ENCODE peak calls at places on chromosome 19, in nine cellular contexts. Z is GM06990, P is transverse colon, I is neural progenitor cell, V is kidney epithelial cell, L is upper lobe of left lung, Y is endothelial cell of umbilical vein, G is stomach, B is tibial artery. A is an unnamed sample.

GRCh38 chr19:46009530-46010510 is 13.0 kb downstream of the PGLYRP1 start:
- DNase-seq in Z (peak), P (peak), I (peak), V (no peak), L (no peak), Y (peak), G (peak), B (peak), A (peak)

GRCh38 chr19:28010656-28011055 is 1202.3 kb downstream of the UQCRFS1 start:
- DNase-seq in Z (no peak), P (no peak), I (no peak), V (no peak), L (no peak), Y (no peak), G (peak), B (no peak), A (no peak)

GRCh38 chr19:32767951-32768679 is 48.5 kb downstream of the TDRD12 start:
- DNase-seq in Z (no peak), P (no peak), I (no peak), V (no peak), L (no peak), Y (no peak), G (no peak), B (no peak), A (no peak)

GRCh38 chr19:10812902-10813404 is 23.1 kb downstream of the TMED1 start:
- DNase-seq in Z (no peak), P (peak), I (no peak), V (peak), L (no peak), Y (peak), G (peak), B (peak), A (peak)

GRCh38 chr19:35213678-35214632 is 14.6 kb downstream of the FAM187B start:
- DNase-seq in Z (peak), P (peak), I (no peak), V (no peak), L (peak), Y (peak), G (peak), B (peak), A (peak)

GRCh38 chr19:46603752-46604241 is 2.7 kb downstream of the CALM3 start:
- DNase-seq in Z (no peak), P (no peak), I (no peak), V (no peak), L (no peak), Y (no peak), G (no peak), B (no peak), A (no peak)

GRCh38 chr19:7512400-7512851 is 3.5 kb upstream of the ZNF358 start:
- DNase-seq in Z (no peak), P (no peak), I (peak), V (no peak), L (no peak), Y (no peak), G (no peak), B (no peak), A (no peak)

GRCh38 chr19:40632311-40633036 is 31.3 kb downstream of the LTBP4 start:
- DNase-seq in Z (no peak), P (no peak), I (peak), V (no peak), L (no peak), Y (no peak), G (no peak), B (no peak), A (no peak)

GRCh38 chr19:11069451-11070009 is 19.7 kb upstream of the LDLR start:
- DNase-seq in Z (no peak), P (no peak), I (no peak), V (no peak), L (no peak), Y (no peak), G (no peak), B (no peak), A (peak)

GRCh38 chr19:17324357-17325114 is 10.1 kb downstream of the ANO8 start:
- DNase-seq in Z (no peak), P (no peak), I (no peak), V (no peak), L (no peak), Y (no peak), G (no peak), B (no peak), A (no peak)

GRCh38 chr19:29560313-29561075 is 34.7 kb downstream of the VSTM2B start:
- DNase-seq in Z (no peak), P (no peak), I (no peak), V (no peak), L (no peak), Y (no peak), G (no peak), B (no peak), A (no peak)

GRCh38 chr19:29563688-29564087 is 37.9 kb downstream of the VSTM2B start:
- DNase-seq in Z (no peak), P (no peak), I (no peak), V (no peak), L (no peak), Y (no peak), G (no peak), B (no peak), A (no peak)

GRCh38 chr19:29562299-29563297 is 36.8 kb downstream of the VSTM2B start:
- DNase-seq in Z (no peak), P (no peak), I (no peak), V (no peak), L (no peak), Y (no peak), G (no peak), B (no peak), A (no peak)

GRCh38 chr19:29561601-29562000 is 35.8 kb downstream of the VSTM2B start:
- DNase-seq in Z (no peak), P (no peak), I (no peak), V (no peak), L (no peak), Y (no peak), G (no peak), B (no peak), A (no peak)

DNA sequence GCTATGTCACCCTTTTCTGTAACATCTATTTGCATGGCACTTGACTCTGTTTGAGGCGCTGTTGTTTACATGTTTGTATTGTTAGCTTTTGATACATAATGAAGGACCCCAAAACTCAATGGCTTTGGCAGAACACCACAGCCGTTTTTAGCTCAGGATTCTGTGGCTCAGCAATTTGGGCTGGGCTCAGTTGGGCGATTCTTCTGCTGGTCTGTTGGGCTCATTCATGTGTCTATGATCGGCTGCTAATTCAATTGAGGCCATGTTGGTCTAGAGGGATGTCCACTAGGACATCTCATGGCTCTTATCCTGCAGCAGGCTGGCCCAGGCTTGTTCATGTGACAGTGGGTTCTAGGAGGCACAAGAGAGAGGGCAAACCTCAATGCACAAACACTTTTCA is 33.9 kb downstream of the VSTM2B start:
- DNase-seq in Z (no peak), P (no peak), I (no peak), V (no peak), L (no peak), Y (no peak), G (no peak), B (no peak), A (no peak)
- TF ChIP-seq CTCF in Z (no peak), P (no peak), I (no peak), V (no peak), L (no peak), Y (no peak), G (no peak), B (no peak), A (no peak)

DNA sequence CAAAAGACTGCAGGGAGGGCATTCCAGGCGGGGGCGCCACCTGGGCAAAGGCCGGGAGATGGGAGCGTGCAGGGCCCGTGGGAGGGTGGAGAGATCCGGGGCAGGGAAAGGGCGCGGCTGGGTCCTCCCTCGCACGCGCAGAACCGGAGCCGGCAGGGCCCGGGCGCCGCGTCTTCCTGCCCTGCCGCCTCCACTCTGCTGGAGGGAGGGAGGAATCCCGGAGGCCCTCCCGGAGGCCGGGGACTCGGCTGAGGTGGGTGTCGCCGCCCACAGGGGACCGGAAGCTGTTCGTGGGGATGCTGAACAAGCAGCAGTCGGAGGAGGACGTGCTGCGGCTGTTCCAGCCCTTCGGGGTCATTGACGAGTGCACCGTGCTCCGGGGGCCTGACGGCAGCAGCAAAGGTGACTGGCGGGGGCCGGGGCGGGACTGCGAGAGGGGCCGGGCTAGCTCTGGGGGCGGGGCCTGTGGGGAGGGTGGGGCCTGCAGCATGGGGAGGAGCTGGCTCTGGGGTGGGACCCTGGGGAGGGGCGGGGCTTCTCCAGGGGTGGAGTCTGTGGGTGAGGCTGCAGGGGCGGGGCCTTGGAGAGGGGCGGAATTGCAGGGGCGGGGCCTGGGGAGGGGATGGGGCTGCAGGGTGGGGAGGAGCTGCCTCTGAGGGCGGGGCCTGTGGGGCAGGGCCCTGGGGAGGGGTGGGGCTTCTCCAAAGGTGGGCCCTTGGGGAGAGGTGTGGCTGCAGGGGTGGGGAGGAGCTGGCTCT is 51.3 kb downstream of the CELF5 start:
- DNase-seq in Z (peak), P (peak), I (peak), V (no peak), L (peak), Y (peak), G (peak), B (peak), A (peak)
- H3K4me3 ChIP-seq in Z (peak), P (peak), I (peak), V (peak), L (peak), Y (no peak), G (peak), B (peak), A (peak)

GRCh38 chr19:31718898-31719297 is 369.7 kb upstream of the TSHZ3 start:
- DNase-seq in Z (no peak), P (no peak), I (no peak), V (no peak), L (no peak), Y (no peak), G (no peak), B (no peak), A (no peak)

GRCh38 chr19:31715249-31715944 is 366.2 kb upstream of the TSHZ3 start:
- DNase-seq in Z (no peak), P (no peak), I (no peak), V (no peak), L (peak), Y (no peak), G (no peak), B (no peak), A (peak)

GRCh38 chr19:31717316-31717715 is 368.1 kb upstream of the TSHZ3 start:
- DNase-seq in Z (no peak), P (no peak), I (no peak), V (no peak), L (no peak), Y (no peak), G (no peak), B (no peak), A (no peak)

DNA sequence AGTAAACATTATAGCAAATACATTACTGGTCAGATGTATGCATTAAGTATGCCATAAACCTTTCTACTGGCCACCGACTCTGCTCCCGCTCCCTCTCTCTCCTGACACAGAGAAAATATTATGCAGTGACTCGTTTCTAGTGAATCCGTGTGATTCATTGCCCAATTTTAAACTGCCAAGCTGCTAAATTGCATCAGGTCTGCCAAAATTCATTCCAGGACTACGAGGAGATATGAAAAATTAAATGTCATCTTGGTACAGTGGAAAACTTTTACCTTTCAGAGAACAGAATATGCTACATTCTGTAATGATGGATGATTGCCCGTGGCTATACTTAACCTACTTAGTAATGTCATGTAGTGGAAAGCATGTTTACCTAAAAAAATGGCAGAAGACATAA is 368.8 kb upstream of the TSHZ3 start:
- DNase-seq in Z (no peak), P (no peak), I (no peak), V (no peak), L (no peak), Y (no peak), G (no peak), B (no peak), A (no peak)
- TF ChIP-seq CTCF in Z (no peak), P (no peak), I (no peak), V (no peak), L (no peak), Y (no peak), G (no peak), B (no peak), A (no peak)

DNA sequence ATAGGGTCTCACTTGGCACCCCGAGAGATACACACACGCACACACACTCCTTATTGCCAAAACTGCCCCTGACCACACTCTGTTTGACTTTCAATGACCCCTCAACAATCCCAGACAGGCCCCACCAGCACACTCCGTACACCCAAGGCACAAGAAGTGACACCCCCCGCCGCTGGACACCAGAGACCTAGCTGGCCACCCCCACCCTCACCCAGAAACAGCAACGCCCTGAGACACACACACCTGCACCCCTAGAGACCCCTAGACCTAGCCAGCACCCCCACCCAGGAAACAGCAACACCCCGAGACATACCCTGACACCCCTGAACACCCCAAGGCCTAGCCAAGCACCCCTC is 1.1 kb upstream of the PTGER1 start:
- DNase-seq in Z (no peak), P (no peak), I (no peak), V (no peak), L (no peak), Y (no peak), G (no peak), B (no peak), A (no peak)
- H3K4me3 ChIP-seq in Z (no peak), P (no peak), I (no peak), V (no peak), L (no peak), Y (no peak), G (no peak), B (no peak), A (no peak)

GRCh38 chr19:5665781-5666513 is 14.4 kb downstream of the MICOS13 start:
- DNase-seq in Z (no peak), P (no peak), I (no peak), V (peak), L (no peak), Y (peak), G (no peak), B (no peak), A (peak)
- TF ChIP-seq CTCF in Z (peak), P (no peak), I (no peak), V (peak), L (no peak), Y (no peak), G (no peak), B (no peak), A (peak)

GRCh38 chr19:44476559-44477408 is 23.5 kb downstream of the ZNF180 start:
- DNase-seq in Z (no peak), P (no peak), I (peak), V (no peak), L (no peak), Y (peak), G (no peak), B (no peak), A (peak)
- H3K4me3 ChIP-seq in Z (no peak), P (no peak), I (peak), V (no peak), L (no peak), Y (no peak), G (no peak), B (no peak), A (no peak)

DNA sequence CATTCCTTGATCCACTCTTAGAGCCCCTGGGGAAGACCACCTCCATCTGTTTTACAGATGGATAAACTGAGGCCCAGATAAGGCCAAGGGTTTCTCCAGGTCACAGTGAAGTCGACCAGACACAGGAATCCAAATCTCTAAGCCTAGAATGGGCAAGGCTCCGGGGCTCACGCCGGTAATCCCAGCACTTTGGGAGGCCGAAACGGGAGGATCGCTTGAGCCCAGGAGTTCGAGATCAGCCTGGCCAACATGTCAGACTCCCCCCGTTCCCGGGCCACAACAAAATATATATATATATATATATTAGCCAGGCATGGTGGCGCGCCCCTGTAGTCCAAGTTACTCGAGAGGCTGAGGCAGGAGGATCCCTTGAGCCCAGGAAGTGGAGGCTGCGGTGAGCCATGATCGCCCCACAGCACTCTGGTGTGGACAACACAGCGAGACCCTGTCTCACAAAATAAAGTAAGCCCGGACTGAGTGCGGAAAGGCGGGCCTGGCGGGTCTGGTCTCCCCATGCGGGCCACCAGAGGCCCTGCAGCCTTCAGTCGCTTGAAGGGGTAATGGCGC is 615 bp upstream of the RPL13A start:
- DNase-seq in Z (no peak), P (no peak), I (no peak), V (no peak), L (no peak), Y (no peak), G (no peak), B (no peak), A (no peak)
- TF ChIP-seq CTCF in Z (no peak), P (no peak), I (peak), V (no peak), L (no peak), Y (peak), G (no peak), B (no peak), A (no peak)

A was measured in fibroblast of pulmonary artery.